ENCODE peak calls at places on chromosome 20, in ten cellular contexts. One of them, this sample, is unnamed.

GRCh38 chr20:46195264-46196038 is 77.3 kb downstream of the CD40 start:
- DNase-seq in GM12865: no peak
- DNase-seq in uterus: no peak
- DNase-seq in fibroblast of the aortic adventitia: no peak
- DNase-seq in dorsolateral prefrontal cortex: no peak
- DNase-seq in body of pancreas: no peak
- DNase-seq in A549: no peak
- DNase-seq in AG04450: no peak
- DNase-seq in mammary epithelial cell: no peak
- DNase-seq in hepatocyte: no peak
- DNase-seq in this sample: no peak

GRCh38 chr20:36744764-36745191 is 1.1 kb downstream of the NDRG3 start:
- DNase-seq in GM12865: no peak
- DNase-seq in body of pancreas: peak; percentile 68
- DNase-seq in hepatocyte: peak; percentile 7
- DNase-seq in fibroblast of the aortic adventitia: peak; percentile 61
- DNase-seq in AG04450: no peak
- DNase-seq in mammary epithelial cell: peak; percentile 21
- DNase-seq in dorsolateral prefrontal cortex: no peak
- DNase-seq in A549: no peak
- DNase-seq in uterus: peak; percentile 26
- DNase-seq in this sample: no peak

GRCh38 chr20:56808732-56809131 is 179.6 kb downstream of the TFAP2C start:
- DNase-seq in mammary epithelial cell: peak; percentile 78
- DNase-seq in body of pancreas: no peak
- DNase-seq in hepatocyte: no peak
- DNase-seq in GM12865: no peak
- DNase-seq in dorsolateral prefrontal cortex: no peak
- DNase-seq in A549: no peak
- DNase-seq in uterus: no peak
- DNase-seq in fibroblast of the aortic adventitia: no peak
- DNase-seq in AG04450: no peak
- DNase-seq in this sample: no peak

GRCh38 chr20:40692240-40693011 is 3.4 kb upstream of the MAFB start:
- DNase-seq in fibroblast of the aortic adventitia: no peak
- DNase-seq in mammary epithelial cell: no peak
- DNase-seq in uterus: no peak
- DNase-seq in A549: no peak
- DNase-seq in GM12865: no peak
- DNase-seq in AG04450: no peak
- DNase-seq in hepatocyte: no peak
- DNase-seq in dorsolateral prefrontal cortex: no peak
- DNase-seq in body of pancreas: no peak
- DNase-seq in this sample: no peak

GRCh38 chr20:14055127-14055742 is 59.9 kb downstream of the MACROD2 start:
- DNase-seq in fibroblast of the aortic adventitia: peak; percentile 84
- DNase-seq in dorsolateral prefrontal cortex: no peak
- DNase-seq in uterus: no peak
- DNase-seq in A549: peak; percentile 20
- DNase-seq in hepatocyte: peak; percentile 82
- DNase-seq in body of pancreas: peak; percentile 57
- DNase-seq in GM12865: peak; percentile 75
- DNase-seq in AG04450: peak; percentile 20
- DNase-seq in mammary epithelial cell: peak; percentile 48
- DNase-seq in this sample: peak; percentile 70

GRCh38 chr20:17611540-17612286 is 41.8 kb downstream of the DSTN start:
- DNase-seq in AG04450: no peak
- DNase-seq in body of pancreas: no peak
- DNase-seq in dorsolateral prefrontal cortex: no peak
- DNase-seq in mammary epithelial cell: peak; percentile 70
- DNase-seq in hepatocyte: peak; percentile 68
- DNase-seq in A549: peak; percentile 31
- DNase-seq in fibroblast of the aortic adventitia: peak; percentile 23
- DNase-seq in uterus: no peak
- DNase-seq in GM12865: no peak
- DNase-seq in this sample: peak; percentile 21

GRCh38 chr20:57231951-57232428 is 34.5 kb downstream of the BMP7 start:
- DNase-seq in AG04450: no peak
- DNase-seq in A549: no peak
- DNase-seq in mammary epithelial cell: no peak
- DNase-seq in uterus: no peak
- DNase-seq in body of pancreas: no peak
- DNase-seq in dorsolateral prefrontal cortex: no peak
- DNase-seq in fibroblast of the aortic adventitia: no peak
- DNase-seq in GM12865: no peak
- DNase-seq in hepatocyte: no peak
- DNase-seq in this sample: no peak

GRCh38 chr20:38129893-38130609 is 35.0 kb downstream of the TGM2 start:
- DNase-seq in uterus: no peak
- DNase-seq in GM12865: no peak
- DNase-seq in fibroblast of the aortic adventitia: no peak
- DNase-seq in hepatocyte: no peak
- DNase-seq in A549: no peak
- DNase-seq in AG04450: no peak
- DNase-seq in mammary epithelial cell: no peak
- DNase-seq in body of pancreas: no peak
- DNase-seq in dorsolateral prefrontal cortex: peak; percentile 29
- DNase-seq in this sample: peak; percentile 12

GRCh38 chr20:12594410-12595130 is 414.2 kb upstream of the SPTLC3 start:
- DNase-seq in body of pancreas: no peak
- DNase-seq in dorsolateral prefrontal cortex: no peak
- DNase-seq in fibroblast of the aortic adventitia: no peak
- DNase-seq in GM12865: no peak
- DNase-seq in AG04450: no peak
- DNase-seq in hepatocyte: peak; percentile 48
- DNase-seq in A549: peak; percentile 4
- DNase-seq in uterus: no peak
- DNase-seq in mammary epithelial cell: no peak
- DNase-seq in this sample: peak; percentile 37

GRCh38 chr20:23156170-23156841 is 70.2 kb upstream of the CD93 start:
- DNase-seq in fibroblast of the aortic adventitia: peak; percentile 75
- DNase-seq in mammary epithelial cell: peak; percentile 74
- DNase-seq in body of pancreas: peak; percentile 75
- DNase-seq in hepatocyte: no peak
- DNase-seq in uterus: no peak
- DNase-seq in AG04450: no peak
- DNase-seq in GM12865: no peak
- DNase-seq in A549: peak; percentile 52
- DNase-seq in dorsolateral prefrontal cortex: no peak
- DNase-seq in this sample: peak; percentile 67

GRCh38 chr20:40532103-40532502 is 156.9 kb downstream of the MAFB start:
- DNase-seq in fibroblast of the aortic adventitia: peak; percentile 3
- DNase-seq in AG04450: no peak
- DNase-seq in A549: no peak
- DNase-seq in mammary epithelial cell: peak; percentile 32
- DNase-seq in GM12865: peak; percentile 14
- DNase-seq in uterus: no peak
- DNase-seq in dorsolateral prefrontal cortex: no peak
- DNase-seq in hepatocyte: no peak
- DNase-seq in body of pancreas: no peak
- DNase-seq in this sample: no peak

DNA sequence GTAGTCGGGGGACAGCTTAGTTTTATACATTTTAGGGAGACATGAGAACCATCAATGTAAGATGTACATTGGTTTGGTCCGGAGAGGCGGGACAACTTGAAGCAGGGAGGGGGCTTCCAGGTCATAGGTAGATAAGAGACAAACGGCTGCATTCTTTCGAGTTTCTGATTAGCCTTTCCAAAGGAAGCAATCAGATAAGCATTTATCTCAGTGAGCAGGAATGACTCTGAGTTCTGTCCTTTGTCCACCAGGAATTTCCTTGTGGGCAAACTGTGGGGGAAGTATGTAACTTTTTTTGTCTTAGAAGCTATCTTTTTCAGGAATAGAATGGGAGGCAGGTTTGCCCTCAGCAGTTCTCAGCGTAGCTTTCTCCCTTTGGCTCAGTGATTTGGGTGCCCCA is 1.4 kb downstream of the YTHDF1 start:
- DNase-seq in uterus: no peak
- DNase-seq in dorsolateral prefrontal cortex: no peak
- DNase-seq in A549: no peak
- DNase-seq in mammary epithelial cell: no peak
- DNase-seq in GM12865: no peak
- DNase-seq in body of pancreas: no peak
- DNase-seq in fibroblast of the aortic adventitia: no peak
- DNase-seq in hepatocyte: no peak
- DNase-seq in AG04450: no peak
- DNase-seq in this sample: no peak
- H3K4me3 ChIP-seq in uterus: no peak overlapping the region
- H3K4me3 ChIP-seq in dorsolateral prefrontal cortex: peak overlapping the region; percentile 90
- H3K4me3 ChIP-seq in A549: peak overlapping the region; percentile 95
- H3K4me3 ChIP-seq in mammary epithelial cell: peak overlapping the region; percentile 91
- H3K4me3 ChIP-seq in GM12865: peak overlapping the region; percentile 96
- H3K4me3 ChIP-seq in body of pancreas: no peak overlapping the region
- H3K4me3 ChIP-seq in fibroblast of the aortic adventitia: peak overlapping the region; percentile 80
- H3K4me3 ChIP-seq in hepatocyte: peak overlapping the region; percentile 91
- H3K4me3 ChIP-seq in AG04450: peak overlapping the region; percentile 77
- H3K4me3 ChIP-seq in this sample: peak overlapping the region; percentile 82

GRCh38 chr20:50190251-50191064 is at the start of gene CEBPB:
- DNase-seq in hepatocyte: peak; percentile 95
- DNase-seq in fibroblast of the aortic adventitia: peak; percentile 91
- DNase-seq in body of pancreas: peak; percentile 92
- DNase-seq in A549: peak; percentile 88
- DNase-seq in dorsolateral prefrontal cortex: peak; percentile 77
- DNase-seq in uterus: peak; percentile 94
- DNase-seq in GM12865: peak; percentile 88
- DNase-seq in AG04450: peak; percentile 76
- DNase-seq in mammary epithelial cell: peak; percentile 84
- DNase-seq in this sample: peak; percentile 93

GRCh38 chr20:50192364-50193168 is 1.9 kb downstream of the CEBPB start:
- DNase-seq in A549: peak; percentile 87
- DNase-seq in fibroblast of the aortic adventitia: peak; percentile 95
- DNase-seq in AG04450: peak; percentile 71
- DNase-seq in mammary epithelial cell: peak; percentile 82
- DNase-seq in dorsolateral prefrontal cortex: peak; percentile 75
- DNase-seq in uterus: peak; percentile 88
- DNase-seq in hepatocyte: peak; percentile 93
- DNase-seq in GM12865: peak; percentile 89
- DNase-seq in body of pancreas: peak; percentile 94
- DNase-seq in this sample: peak; percentile 89

GRCh38 chr20:50189681-50190250 is 864 bp upstream of the CEBPB start:
- DNase-seq in body of pancreas: peak; percentile 65
- DNase-seq in fibroblast of the aortic adventitia: no peak
- DNase-seq in uterus: peak; percentile 40
- DNase-seq in AG04450: no peak
- DNase-seq in A549: no peak
- DNase-seq in hepatocyte: peak; percentile 66
- DNase-seq in mammary epithelial cell: no peak
- DNase-seq in GM12865: no peak
- DNase-seq in dorsolateral prefrontal cortex: no peak
- DNase-seq in this sample: no peak

GRCh38 chr20:50191566-50192363 is 1.1 kb downstream of the CEBPB start:
- DNase-seq in uterus: peak; percentile 51
- DNase-seq in body of pancreas: peak; percentile 61
- DNase-seq in hepatocyte: peak; percentile 77
- DNase-seq in A549: no peak
- DNase-seq in mammary epithelial cell: peak; percentile 46
- DNase-seq in fibroblast of the aortic adventitia: peak; percentile 44
- DNase-seq in AG04450: no peak
- DNase-seq in GM12865: peak; percentile 83
- DNase-seq in dorsolateral prefrontal cortex: peak; percentile 64
- DNase-seq in this sample: no peak

DNA sequence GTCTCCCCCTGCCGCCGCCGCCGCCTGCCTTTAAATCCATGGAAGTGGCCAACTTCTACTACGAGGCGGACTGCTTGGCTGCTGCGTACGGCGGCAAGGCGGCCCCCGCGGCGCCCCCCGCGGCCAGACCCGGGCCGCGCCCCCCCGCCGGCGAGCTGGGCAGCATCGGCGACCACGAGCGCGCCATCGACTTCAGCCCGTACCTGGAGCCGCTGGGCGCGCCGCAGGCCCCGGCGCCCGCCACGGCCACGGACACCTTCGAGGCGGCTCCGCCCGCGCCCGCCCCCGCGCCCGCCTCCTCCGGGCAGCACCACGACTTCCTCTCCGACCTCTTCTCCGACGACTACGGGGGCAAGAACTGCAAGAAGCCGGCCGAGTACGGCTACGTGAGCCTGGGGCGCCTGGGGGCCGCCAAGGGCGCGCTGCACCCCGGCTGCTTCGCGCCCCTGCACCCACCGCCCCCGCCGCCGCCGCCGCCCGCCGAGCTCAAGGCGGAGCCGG is 485 bp downstream of the CEBPB start:
- DNase-seq in hepatocyte: peak; percentile 76
- DNase-seq in AG04450: no peak
- DNase-seq in A549: no peak
- DNase-seq in GM12865: peak; percentile 79
- DNase-seq in mammary epithelial cell: peak; percentile 56
- DNase-seq in fibroblast of the aortic adventitia: peak; percentile 52
- DNase-seq in body of pancreas: peak; percentile 77
- DNase-seq in uterus: no peak
- DNase-seq in dorsolateral prefrontal cortex: peak; percentile 50
- DNase-seq in this sample: no peak
- TF ChIP-seq CTCF in hepatocyte: no peak
- TF ChIP-seq CTCF in AG04450: no peak
- TF ChIP-seq CTCF in A549: no peak
- TF ChIP-seq CTCF in GM12865: no peak
- TF ChIP-seq CTCF in mammary epithelial cell: no peak
- TF ChIP-seq CTCF in fibroblast of the aortic adventitia: no peak
- TF ChIP-seq CTCF in body of pancreas: no peak
- TF ChIP-seq CTCF in uterus: no peak
- TF ChIP-seq CTCF in dorsolateral prefrontal cortex: no peak
- TF ChIP-seq CTCF in this sample: no peak

DNA sequence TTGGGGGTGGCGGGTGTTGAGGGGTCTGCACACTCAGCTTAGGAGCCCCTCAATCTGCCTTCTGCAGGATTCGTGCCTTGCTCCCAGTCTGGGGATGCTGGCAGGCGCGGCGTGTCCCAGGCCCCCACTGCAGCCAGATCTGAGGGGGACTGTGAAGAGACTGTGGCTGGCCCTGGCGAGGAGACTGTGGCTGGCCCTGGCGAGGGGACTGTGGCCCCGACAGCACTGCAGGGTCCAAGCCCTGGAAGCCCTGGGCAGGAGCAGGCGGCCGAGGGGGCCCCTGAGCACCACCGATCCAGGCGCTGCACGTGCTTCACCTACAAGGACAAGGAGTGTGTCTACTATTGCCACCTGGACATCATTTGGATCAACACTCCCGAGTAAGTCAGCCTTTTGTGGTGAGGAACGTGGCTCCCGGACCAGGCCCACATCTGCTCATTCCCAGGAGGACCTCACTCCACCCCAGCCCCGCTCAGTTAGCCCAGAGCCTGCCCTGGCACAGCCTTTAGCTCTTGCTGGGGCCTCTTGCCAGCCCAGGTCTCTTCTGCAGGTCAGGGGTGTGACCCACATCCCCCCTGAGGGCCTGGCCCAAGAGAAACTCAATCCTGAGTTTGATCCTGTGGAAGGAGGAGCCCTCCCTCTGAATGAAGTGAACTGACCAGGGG is 1.1 kb downstream of the EDN3 start:
- DNase-seq in GM12865: no peak
- DNase-seq in mammary epithelial cell: no peak
- DNase-seq in A549: no peak
- DNase-seq in body of pancreas: no peak
- DNase-seq in AG04450: no peak
- DNase-seq in fibroblast of the aortic adventitia: no peak
- DNase-seq in dorsolateral prefrontal cortex: no peak
- DNase-seq in uterus: no peak
- DNase-seq in hepatocyte: no peak
- DNase-seq in this sample: no peak
- H3K4me3 ChIP-seq in GM12865: no peak overlapping the region
- H3K4me3 ChIP-seq in mammary epithelial cell: no peak overlapping the region
- H3K4me3 ChIP-seq in A549: no peak overlapping the region
- H3K4me3 ChIP-seq in body of pancreas: no peak overlapping the region
- H3K4me3 ChIP-seq in AG04450: no peak overlapping the region
- H3K4me3 ChIP-seq in fibroblast of the aortic adventitia: no peak overlapping the region
- H3K4me3 ChIP-seq in dorsolateral prefrontal cortex: no peak overlapping the region
- H3K4me3 ChIP-seq in uterus: no peak overlapping the region
- H3K4me3 ChIP-seq in hepatocyte: no peak overlapping the region
- H3K4me3 ChIP-seq in this sample: no peak overlapping the region

GRCh38 chr20:44471481-44471882 is 4.2 kb upstream of the TTPAL start:
- DNase-seq in AG04450: no peak
- DNase-seq in mammary epithelial cell: peak; percentile 60
- DNase-seq in A549: no peak
- DNase-seq in fibroblast of the aortic adventitia: peak; percentile 66
- DNase-seq in dorsolateral prefrontal cortex: no peak
- DNase-seq in hepatocyte: peak; percentile 60
- DNase-seq in GM12865: no peak
- DNase-seq in uterus: no peak
- DNase-seq in body of pancreas: peak; percentile 12
- DNase-seq in this sample: peak; percentile 62
- TF ChIP-seq CTCF in AG04450: peak; percentile 52
- TF ChIP-seq CTCF in mammary epithelial cell: peak; percentile 53
- TF ChIP-seq CTCF in A549: peak; percentile 59
- TF ChIP-seq CTCF in fibroblast of the aortic adventitia: peak; percentile 61
- TF ChIP-seq CTCF in dorsolateral prefrontal cortex: peak; percentile 45
- TF ChIP-seq CTCF in hepatocyte: peak; percentile 57
- TF ChIP-seq CTCF in GM12865: peak; percentile 14
- TF ChIP-seq CTCF in uterus: no peak
- TF ChIP-seq CTCF in body of pancreas: peak; percentile 23
- TF ChIP-seq CTCF in this sample: peak; percentile 47